ENCODE peak calls at places on chromosomes 6 and 20, in nine cellular contexts. J is mesendoderm; Y is CD4-positive, alpha-beta memory T cell; V is choroid plexus epithelial cell; G is esophagus squamous epithelium; M is heart right ventricle; R is CD8-positive, alpha-beta memory T cell; K is foreskin fibroblast; D is neural progenitor cell. H is an unnamed sample.

GRCh38 chr6:4723383-4723782 is 52.8 kb upstream of the CDYL start:
- DNase-seq in M (no peak), K (no peak), G (no peak), Y (no peak), J (no peak), R (no peak), V (peak), D (no peak), H (no peak)

GRCh38 chr6:147947521-147947920 is 395.1 kb upstream of the SASH1 start:
- DNase-seq in G (no peak), Y (no peak), D (no peak), J (no peak), V (peak), R (no peak), M (no peak), K (peak), H (peak)

GRCh38 chr20:58340853-58341252 is 31.3 kb downstream of the RAB22A start:
- DNase-seq in M (no peak), Y (no peak), V (no peak), D (no peak), K (peak), G (no peak), R (no peak), J (no peak), H (peak)

GRCh38 chr6:28393912-28394662 is 5.5 kb downstream of the ZSCAN12 start:
- DNase-seq in J (peak), R (no peak), K (peak), G (no peak), V (peak), M (no peak), Y (no peak), D (peak), H (peak)

GRCh38 chr20:49167811-49168507 is 20.2 kb downstream of the STAU1 start:
- DNase-seq in R (no peak), G (no peak), V (no peak), D (no peak), Y (no peak), J (no peak), M (peak), K (peak), H (peak)

GRCh38 chr6:136117081-136117480 is 133.0 kb downstream of the MTFR2 start:
- DNase-seq in V (no peak), Y (no peak), G (no peak), M (no peak), K (peak), D (no peak), J (no peak), R (no peak), H (no peak)

GRCh38 chr6:162014069-162014811 is 713.3 kb downstream of the PRKN start:
- DNase-seq in D (no peak), M (no peak), G (no peak), R (no peak), Y (no peak), V (no peak), K (no peak), J (peak), H (no peak)

GRCh38 chr20:49894073-49894470 is 21.3 kb downstream of the SPATA2 start:
- DNase-seq in M (no peak), J (no peak), R (no peak), Y (no peak), K (no peak), G (no peak), D (no peak), V (no peak), H (no peak)

GRCh38 chr6:27295301-27296079 is 16.6 kb downstream of the POM121L2 start:
- DNase-seq in G (no peak), J (peak), K (peak), V (peak), D (peak), M (no peak), R (no peak), Y (no peak), H (peak)

GRCh38 chr6:167547751-167548150 is 222.9 kb downstream of the TTLL2 start:
- DNase-seq in Y (no peak), V (peak), R (no peak), M (no peak), D (no peak), K (no peak), G (no peak), J (peak), H (peak)

GRCh38 chr6:6556162-6556737 is 32.3 kb upstream of the LY86 start:
- DNase-seq in J (no peak), M (no peak), K (no peak), D (no peak), G (no peak), R (no peak), Y (no peak), V (no peak), H (no peak)

GRCh38 chr6:11824986-11825385 is 46.4 kb upstream of the ADTRP start:
- DNase-seq in Y (peak), D (no peak), J (no peak), V (peak), G (no peak), R (no peak), M (no peak), K (peak), H (no peak)

GRCh38 chr6:121682666-121683065 is 247.2 kb downstream of the GJA1 start:
- DNase-seq in M (no peak), G (no peak), K (no peak), J (no peak), V (no peak), D (no peak), R (no peak), Y (no peak), H (no peak)

GRCh38 chr6:121691126-121691540 is 255.7 kb downstream of the GJA1 start:
- DNase-seq in J (no peak), M (no peak), G (no peak), R (no peak), D (no peak), Y (no peak), V (no peak), K (peak), H (no peak)

GRCh38 chr6:121688974-121689373 is 253.5 kb downstream of the GJA1 start:
- DNase-seq in K (no peak), D (no peak), V (no peak), M (no peak), Y (no peak), J (no peak), R (no peak), G (no peak), H (peak)

GRCh38 chr6:121686611-121687023 is 251.2 kb downstream of the GJA1 start:
- DNase-seq in M (no peak), R (no peak), V (no peak), Y (no peak), K (no peak), D (peak), G (no peak), J (no peak), H (no peak)
- H3K4me3 ChIP-seq in M (no peak), R (no peak), V (peak), Y (no peak), K (no peak), D (no peak), G (no peak), J (no peak), H (no peak)

DNA sequence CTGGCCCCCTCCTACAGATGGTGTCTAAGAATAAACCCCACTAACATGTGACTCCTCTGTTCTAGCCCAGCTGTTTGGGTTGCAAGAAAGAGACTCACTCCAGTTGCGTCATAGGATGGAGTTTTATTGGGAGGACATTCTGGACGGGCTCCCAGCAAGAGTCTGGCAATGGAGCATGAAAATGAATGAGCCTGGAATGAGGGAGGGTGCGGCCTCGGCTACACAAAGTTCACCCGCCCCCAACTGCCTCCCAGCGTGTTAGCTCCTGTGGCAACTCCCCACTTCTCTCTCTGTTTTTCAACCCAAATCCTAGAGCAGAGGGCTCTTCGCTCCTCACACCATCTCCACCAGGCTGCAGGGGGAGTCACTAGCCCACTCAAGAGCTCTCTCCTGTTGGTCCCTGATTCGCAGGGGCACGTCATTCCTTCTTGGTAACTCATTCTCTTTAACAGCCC is 5.1 kb upstream of the ADAM33 start:
- DNase-seq in M (peak), G (no peak), V (peak), Y (no peak), R (no peak), D (no peak), J (no peak), K (peak), H (peak)
- H3K4me3 ChIP-seq in M (no peak), G (no peak), V (no peak), Y (no peak), R (no peak), D (no peak), J (no peak), K (peak), H (no peak)

GRCh38 chr20:63828951-63829350 is 2.1 kb downstream of the ZBTB46 start:
- DNase-seq in J (no peak), Y (no peak), M (no peak), D (no peak), V (no peak), K (no peak), R (no peak), G (no peak), H (no peak)
- H3K4me3 ChIP-seq in J (no peak), Y (no peak), M (peak), D (peak), V (peak), K (no peak), R (no peak), G (no peak), H (no peak)

GRCh38 chr6:33390173-33390572 is 1.4 kb upstream of the KIFC1 start:
- DNase-seq in K (no peak), G (no peak), D (no peak), M (no peak), R (no peak), J (no peak), Y (no peak), V (no peak), H (no peak)

GRCh38 chr6:33392168-33392947 is 735 bp downstream of the KIFC1 start:
- DNase-seq in G (no peak), D (peak), R (peak), V (no peak), M (no peak), Y (no peak), J (peak), K (peak), H (peak)

GRCh38 chr6:33392979-33393378 is 1.4 kb downstream of the KIFC1 start:
- DNase-seq in V (no peak), R (no peak), K (no peak), Y (no peak), D (no peak), M (no peak), G (no peak), J (no peak), H (no peak)

GRCh38 chr6:33391278-33392167 is at the start of gene KIFC1:
- DNase-seq in Y (peak), G (peak), J (peak), R (peak), V (peak), D (peak), M (peak), K (peak), H (peak)

DNA sequence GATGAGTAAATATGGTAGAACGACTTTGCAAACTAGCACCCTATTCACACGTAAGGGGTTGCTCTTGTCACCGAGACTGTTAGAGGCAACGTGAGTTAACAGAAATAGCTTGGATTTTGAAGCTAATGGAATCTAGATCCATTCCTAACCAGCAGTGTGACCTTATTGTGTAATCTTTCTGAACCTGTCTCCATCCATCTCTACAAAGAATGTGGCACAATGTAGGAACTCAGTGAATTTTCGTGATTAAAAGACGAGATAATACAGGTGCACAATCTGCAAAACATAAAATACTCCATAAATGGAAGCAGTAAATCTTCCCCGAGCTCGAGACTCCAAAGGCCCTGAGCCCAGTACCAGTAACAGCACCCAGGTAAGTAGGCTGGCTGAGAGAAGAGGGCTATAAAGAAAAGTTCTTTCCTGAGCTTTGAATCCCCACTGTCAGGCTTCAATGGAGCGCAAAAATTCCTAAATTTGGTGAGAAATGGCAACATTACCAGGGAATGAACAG is 801 bp upstream of the KIFC1 start:
- DNase-seq in Y (no peak), R (no peak), G (no peak), J (no peak), M (no peak), V (no peak), K (no peak), D (no peak), H (no peak)
- H3K4me3 ChIP-seq in Y (no peak), R (peak), G (peak), J (no peak), M (peak), V (peak), K (peak), D (peak), H (peak)

GRCh38 chr6:104591573-104592334 is 268.0 kb downstream of the HACE1 start:
- DNase-seq in G (no peak), Y (no peak), J (no peak), D (no peak), K (no peak), M (no peak), V (peak), R (no peak), H (peak)
- H3K4me3 ChIP-seq in G (no peak), Y (no peak), J (no peak), D (no peak), K (no peak), M (no peak), V (no peak), R (no peak), H (no peak)

DNA sequence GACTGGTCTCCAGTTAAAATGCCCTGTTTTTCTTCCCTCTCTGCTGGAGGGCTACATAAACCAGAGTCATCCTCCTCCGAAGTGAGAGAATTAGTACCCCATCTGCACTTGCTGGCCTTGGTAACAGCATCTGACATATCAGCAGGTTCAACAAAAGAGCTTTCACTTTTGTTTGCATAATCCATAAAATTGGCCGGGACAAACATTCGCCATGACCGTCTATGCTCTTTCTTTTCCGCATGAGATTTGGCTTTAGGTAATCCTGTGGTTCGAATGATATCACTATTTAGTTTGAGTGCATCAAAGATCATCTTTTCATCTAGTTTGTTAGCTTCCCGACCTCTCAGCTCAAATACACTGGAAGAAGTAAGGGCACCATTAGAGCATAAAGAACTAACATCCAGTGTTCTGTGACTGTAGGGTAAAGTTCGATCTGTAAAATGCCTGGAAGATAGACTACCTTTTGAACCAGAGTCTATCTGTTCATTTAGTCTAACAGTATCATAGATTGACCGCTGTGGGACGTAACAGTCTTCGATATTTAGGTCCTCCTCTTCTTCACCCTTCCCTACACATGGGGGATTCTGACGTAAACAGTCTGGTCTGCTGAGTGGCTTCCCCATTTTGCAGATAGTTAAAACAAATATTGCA is 101.6 kb downstream of the DST start:
- DNase-seq in Y (no peak), J (no peak), K (no peak), G (no peak), M (no peak), V (no peak), R (no peak), D (no peak), H (no peak)
- H3K4me3 ChIP-seq in Y (no peak), J (no peak), K (peak), G (peak), M (peak), V (peak), R (no peak), D (peak), H (peak)

H was measured in cardiac fibroblast.